ENCODE peak calls at places on chromosomes 1 and 21, in eight cellular contexts. One of them, this sample, is unnamed.

GRCh38 chr1:67162954-67163353 is 3.3 kb upstream of the IL23R start:
- DNase-seq in IMR-90: peak; percentile 67
- DNase-seq in HCT116: peak; percentile 61
- DNase-seq in A549: peak; percentile 37
- DNase-seq in K562: no peak
- DNase-seq in H1: no peak
- DNase-seq in GM12878: no peak
- DNase-seq in SK-N-SH: no peak
- DNase-seq in this sample: peak; percentile 6

GRCh38 chr1:54919367-54920359 is 32.7 kb upstream of the DHCR24 start:
- DNase-seq in IMR-90: no peak
- DNase-seq in HCT116: no peak
- DNase-seq in A549: no peak
- DNase-seq in K562: no peak
- DNase-seq in H1: no peak
- DNase-seq in GM12878: no peak
- DNase-seq in SK-N-SH: no peak
- DNase-seq in this sample: peak; percentile 72

GRCh38 chr1:1059494-1060280 is 14.4 kb downstream of the RNF223 start:
- DNase-seq in IMR-90: peak; percentile 53
- DNase-seq in HCT116: no peak
- DNase-seq in A549: peak; percentile 68
- DNase-seq in K562: peak; percentile 97
- DNase-seq in H1: no peak
- DNase-seq in GM12878: no peak
- DNase-seq in SK-N-SH: peak; percentile 96
- DNase-seq in this sample: peak; percentile 66

GRCh38 chr1:22976461-22977243 is 4.0 kb upstream of the LACTBL1 start:
- DNase-seq in IMR-90: peak; percentile 85
- DNase-seq in HCT116: peak; percentile 78
- DNase-seq in A549: peak; percentile 85
- DNase-seq in K562: peak; percentile 87
- DNase-seq in H1: peak; percentile 57
- DNase-seq in GM12878: peak; percentile 40
- DNase-seq in SK-N-SH: peak; percentile 82
- DNase-seq in this sample: peak; percentile 74

GRCh38 chr21:26583737-26584136 is 10.7 kb upstream of the CYYR1 start:
- DNase-seq in IMR-90: no peak
- DNase-seq in HCT116: no peak
- DNase-seq in A549: no peak
- DNase-seq in K562: no peak
- DNase-seq in H1: no peak
- DNase-seq in GM12878: no peak
- DNase-seq in SK-N-SH: no peak
- DNase-seq in this sample: no peak

GRCh38 chr1:151006331-151007052 is at the start of gene MINDY1:
- DNase-seq in IMR-90: peak; percentile 89
- DNase-seq in HCT116: peak; percentile 48
- DNase-seq in A549: peak; percentile 85
- DNase-seq in K562: peak; percentile 83
- DNase-seq in H1: peak; percentile 33
- DNase-seq in GM12878: peak; percentile 32
- DNase-seq in SK-N-SH: peak; percentile 82
- DNase-seq in this sample: peak; percentile 95

GRCh38 chr1:110292327-110292741 is 46.8 kb upstream of the RBM15 start:
- DNase-seq in IMR-90: peak; percentile 50
- DNase-seq in HCT116: no peak
- DNase-seq in A549: peak; percentile 18
- DNase-seq in K562: no peak
- DNase-seq in H1: no peak
- DNase-seq in GM12878: no peak
- DNase-seq in SK-N-SH: no peak
- DNase-seq in this sample: no peak

GRCh38 chr1:165114022-165114888 is 242.3 kb downstream of the LMX1A start:
- DNase-seq in IMR-90: peak; percentile 30
- DNase-seq in HCT116: peak; percentile 44
- DNase-seq in A549: peak; percentile 59
- DNase-seq in K562: peak; percentile 24
- DNase-seq in H1: peak; percentile 47
- DNase-seq in GM12878: no peak
- DNase-seq in SK-N-SH: peak; percentile 41
- DNase-seq in this sample: peak; percentile 35

GRCh38 chr1:236561976-236562375 is 38.2 kb downstream of the LGALS8 start:
- DNase-seq in IMR-90: no peak
- DNase-seq in HCT116: no peak
- DNase-seq in A549: no peak
- DNase-seq in K562: no peak
- DNase-seq in H1: no peak
- DNase-seq in GM12878: no peak
- DNase-seq in SK-N-SH: peak; percentile 70
- DNase-seq in this sample: no peak

GRCh38 chr1:168287237-168287664 is 6.6 kb downstream of the TBX19 start:
- DNase-seq in IMR-90: peak; percentile 83
- DNase-seq in HCT116: no peak
- DNase-seq in A549: peak; percentile 24
- DNase-seq in K562: peak; percentile 70
- DNase-seq in H1: no peak
- DNase-seq in GM12878: no peak
- DNase-seq in SK-N-SH: no peak
- DNase-seq in this sample: no peak

GRCh38 chr1:207898260-207898659 is 12.7 kb downstream of the CD34 start:
- DNase-seq in IMR-90: no peak
- DNase-seq in HCT116: no peak
- DNase-seq in A549: no peak
- DNase-seq in K562: no peak
- DNase-seq in H1: no peak
- DNase-seq in GM12878: no peak
- DNase-seq in SK-N-SH: no peak
- DNase-seq in this sample: no peak

GRCh38 chr21:46599251-46599572 is 5.7 kb downstream of the S100B start:
- DNase-seq in IMR-90: peak; percentile 92
- DNase-seq in HCT116: no peak
- DNase-seq in A549: peak; percentile 10
- DNase-seq in K562: peak; percentile 47
- DNase-seq in H1: no peak
- DNase-seq in GM12878: no peak
- DNase-seq in SK-N-SH: peak; percentile 66
- DNase-seq in this sample: peak; percentile 94

GRCh38 chr1:29416825-29417557 is 180.7 kb downstream of the PTPRU start:
- DNase-seq in IMR-90: no peak
- DNase-seq in HCT116: no peak
- DNase-seq in A549: no peak
- DNase-seq in K562: no peak
- DNase-seq in H1: no peak
- DNase-seq in GM12878: no peak
- DNase-seq in SK-N-SH: no peak
- DNase-seq in this sample: no peak

GRCh38 chr1:201359031-201359872 is 18.2 kb downstream of the TNNT2 start:
- DNase-seq in IMR-90: no peak
- DNase-seq in HCT116: no peak
- DNase-seq in A549: no peak
- DNase-seq in K562: no peak
- DNase-seq in H1: no peak
- DNase-seq in GM12878: no peak
- DNase-seq in SK-N-SH: no peak
- DNase-seq in this sample: no peak

GRCh38 chr1:175824079-175824478 is 80.7 kb upstream of the TNR start:
- DNase-seq in IMR-90: no peak
- DNase-seq in HCT116: no peak
- DNase-seq in A549: peak; percentile 14
- DNase-seq in K562: peak; percentile 21
- DNase-seq in H1: peak; percentile 50
- DNase-seq in GM12878: no peak
- DNase-seq in SK-N-SH: no peak
- DNase-seq in this sample: no peak

GRCh38 chr1:26546819-26547218 is 17.3 kb downstream of the RPS6KA1 start:
- DNase-seq in IMR-90: no peak
- DNase-seq in HCT116: no peak
- DNase-seq in A549: no peak
- DNase-seq in K562: no peak
- DNase-seq in H1: no peak
- DNase-seq in GM12878: no peak
- DNase-seq in SK-N-SH: no peak
- DNase-seq in this sample: no peak

GRCh38 chr1:204453141-204453772 is 41.3 kb downstream of the PIK3C2B start:
- DNase-seq in IMR-90: no peak
- DNase-seq in HCT116: no peak
- DNase-seq in A549: no peak
- DNase-seq in K562: no peak
- DNase-seq in H1: no peak
- DNase-seq in GM12878: peak; percentile 84
- DNase-seq in SK-N-SH: no peak
- DNase-seq in this sample: no peak

DNA sequence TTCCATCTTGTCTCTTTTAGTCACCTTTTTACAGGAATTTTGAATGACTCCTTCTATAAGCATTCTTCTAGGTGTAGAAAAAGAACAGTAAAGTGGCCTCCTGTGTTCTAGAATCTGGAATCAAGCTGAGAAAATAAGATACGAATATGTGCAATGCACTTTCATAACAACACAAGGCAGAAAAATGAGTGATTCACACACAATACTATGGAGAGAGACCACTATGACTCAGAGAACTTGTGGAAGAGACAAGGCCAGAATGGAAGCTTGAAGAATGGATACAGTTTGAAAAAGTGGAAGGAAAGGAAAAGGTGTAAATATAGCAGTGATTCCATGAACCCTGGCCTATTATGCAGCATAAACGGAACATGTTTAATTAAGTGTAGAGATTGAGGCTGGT is 57.1 kb upstream of the SAMSN1 start:
- DNase-seq in IMR-90: peak; percentile 13
- DNase-seq in HCT116: no peak
- DNase-seq in A549: no peak
- DNase-seq in K562: no peak
- DNase-seq in H1: no peak
- DNase-seq in GM12878: no peak
- DNase-seq in SK-N-SH: no peak
- DNase-seq in this sample: no peak
- TF ChIP-seq RAD21 in IMR-90: no peak
- TF ChIP-seq RAD21 in HCT116: no peak
- TF ChIP-seq RAD21 in A549: no peak
- TF ChIP-seq RAD21 in K562: no peak
- TF ChIP-seq RAD21 in H1: no peak
- TF ChIP-seq RAD21 in GM12878: no peak
- TF ChIP-seq RAD21 in SK-N-SH: no peak
- TF ChIP-seq RAD21 in this sample: no peak

DNA sequence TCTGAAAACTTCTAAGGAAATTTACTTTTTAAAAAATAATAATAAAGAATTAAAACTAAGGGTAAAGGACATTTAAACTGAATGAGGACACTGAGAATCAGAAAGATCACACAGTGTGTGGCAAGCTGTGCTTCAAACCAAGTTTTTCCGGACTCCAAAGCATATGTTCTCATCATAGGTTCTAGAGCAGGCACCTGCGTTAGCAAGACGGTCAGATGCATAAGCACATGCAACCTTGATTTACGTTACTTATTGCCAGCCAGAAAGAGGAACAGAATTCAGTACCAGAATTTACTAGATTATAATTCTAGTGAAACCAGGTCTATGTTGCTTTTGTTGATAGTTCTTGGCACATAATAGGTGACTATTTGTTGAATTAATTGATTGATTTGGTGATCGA is 6.2 kb upstream of the LBR start:
- DNase-seq in IMR-90: no peak
- DNase-seq in HCT116: no peak
- DNase-seq in A549: no peak
- DNase-seq in K562: no peak
- DNase-seq in H1: no peak
- DNase-seq in GM12878: no peak
- DNase-seq in SK-N-SH: no peak
- DNase-seq in this sample: no peak
- TF ChIP-seq RAD21 in IMR-90: no peak
- TF ChIP-seq RAD21 in HCT116: no peak
- TF ChIP-seq RAD21 in A549: no peak
- TF ChIP-seq RAD21 in K562: no peak
- TF ChIP-seq RAD21 in H1: no peak
- TF ChIP-seq RAD21 in GM12878: no peak
- TF ChIP-seq RAD21 in SK-N-SH: no peak
- TF ChIP-seq RAD21 in this sample: no peak

GRCh38 chr1:9807541-9807940 is 16.2 kb downstream of the CLSTN1 start:
- DNase-seq in IMR-90: no peak
- DNase-seq in HCT116: no peak
- DNase-seq in A549: no peak
- DNase-seq in K562: no peak
- DNase-seq in H1: no peak
- DNase-seq in GM12878: no peak
- DNase-seq in SK-N-SH: no peak
- DNase-seq in this sample: no peak
- TF ChIP-seq RAD21 in IMR-90: no peak
- TF ChIP-seq RAD21 in HCT116: no peak
- TF ChIP-seq RAD21 in A549: no peak
- TF ChIP-seq RAD21 in K562: no peak
- TF ChIP-seq RAD21 in H1: no peak
- TF ChIP-seq RAD21 in GM12878: no peak
- TF ChIP-seq RAD21 in SK-N-SH: no peak
- TF ChIP-seq RAD21 in this sample: no peak

GRCh38 chr1:25246600-25247023 is 642 bp downstream of the RSRP1 start:
- DNase-seq in IMR-90: no peak
- DNase-seq in HCT116: no peak
- DNase-seq in A549: no peak
- DNase-seq in K562: peak; percentile 26
- DNase-seq in H1: no peak
- DNase-seq in GM12878: no peak
- DNase-seq in SK-N-SH: peak; percentile 28
- DNase-seq in this sample: no peak
- TF ChIP-seq RAD21 in IMR-90: no peak
- TF ChIP-seq RAD21 in HCT116: no peak
- TF ChIP-seq RAD21 in A549: no peak
- TF ChIP-seq RAD21 in K562: no peak
- TF ChIP-seq RAD21 in H1: no peak
- TF ChIP-seq RAD21 in GM12878: no peak
- TF ChIP-seq RAD21 in SK-N-SH: no peak
- TF ChIP-seq RAD21 in this sample: no peak

GRCh38 chr1:241411056-241411775 is 54.2 kb upstream of the RGS7 start:
- DNase-seq in IMR-90: peak; percentile 52
- DNase-seq in HCT116: no peak
- DNase-seq in A549: no peak
- DNase-seq in K562: no peak
- DNase-seq in H1: no peak
- DNase-seq in GM12878: no peak
- DNase-seq in SK-N-SH: no peak
- DNase-seq in this sample: no peak
- TF ChIP-seq RAD21 in IMR-90: no peak
- TF ChIP-seq RAD21 in HCT116: no peak
- TF ChIP-seq RAD21 in A549: no peak
- TF ChIP-seq RAD21 in K562: no peak
- TF ChIP-seq RAD21 in H1: no peak
- TF ChIP-seq RAD21 in GM12878: no peak
- TF ChIP-seq RAD21 in SK-N-SH: no peak
- TF ChIP-seq RAD21 in this sample: no peak